ENCODE peak calls at places on chromosomes 2 and 18, in five cellular contexts. One of them, this sample, is unnamed.

GRCh38 chr2:10369269-10370255 is 66.9 kb downstream of the HPCAL1 start:
- DNase-seq in AML-193: no peak
- DNase-seq in germinal center: no peak
- DNase-seq in amniotic epithelial cell: no peak
- DNase-seq in Right ventricle myocardium superior: no peak
- DNase-seq in this sample: no peak

GRCh38 chr18:5238371-5238758 is 41.3 kb upstream of the AKAIN1 start:
- DNase-seq in AML-193: no peak
- DNase-seq in germinal center: peak
- DNase-seq in amniotic epithelial cell: peak
- DNase-seq in Right ventricle myocardium superior: peak
- DNase-seq in this sample: no peak

GRCh38 chr2:43269074-43269572 is 42.7 kb upstream of the ZFP36L2 start:
- DNase-seq in AML-193: no peak
- DNase-seq in germinal center: no peak
- DNase-seq in amniotic epithelial cell: peak
- DNase-seq in Right ventricle myocardium superior: peak
- DNase-seq in this sample: peak

GRCh38 chr18:33579147-33579867 is 1.3 kb downstream of the ASXL3 start:
- DNase-seq in AML-193: no peak
- DNase-seq in germinal center: peak
- DNase-seq in amniotic epithelial cell: no peak
- DNase-seq in Right ventricle myocardium superior: no peak
- DNase-seq in this sample: no peak

GRCh38 chr2:39216495-39217191 is 27.1 kb downstream of the CDKL4 start:
- DNase-seq in AML-193: no peak
- DNase-seq in germinal center: no peak
- DNase-seq in amniotic epithelial cell: no peak
- DNase-seq in Right ventricle myocardium superior: no peak
- DNase-seq in this sample: peak

GRCh38 chr2:74927617-74928016 is 30.8 kb upstream of the POLE4 start:
- DNase-seq in AML-193: no peak
- DNase-seq in germinal center: no peak
- DNase-seq in amniotic epithelial cell: no peak
- DNase-seq in Right ventricle myocardium superior: no peak
- DNase-seq in this sample: no peak

GRCh38 chr2:127158614-127159290 is 51.8 kb upstream of the BIN1 start:
- DNase-seq in AML-193: no peak
- DNase-seq in germinal center: peak
- DNase-seq in amniotic epithelial cell: no peak
- DNase-seq in Right ventricle myocardium superior: no peak
- DNase-seq in this sample: peak

GRCh38 chr2:112818094-112818902 is 18.3 kb downstream of the IL1B start:
- DNase-seq in AML-193: no peak
- DNase-seq in germinal center: no peak
- DNase-seq in amniotic epithelial cell: peak
- DNase-seq in Right ventricle myocardium superior: no peak
- DNase-seq in this sample: no peak

GRCh38 chr2:163644238-163644637 is 91.6 kb downstream of the FIGN start:
- DNase-seq in AML-193: no peak
- DNase-seq in germinal center: no peak
- DNase-seq in amniotic epithelial cell: no peak
- DNase-seq in Right ventricle myocardium superior: no peak
- DNase-seq in this sample: no peak

GRCh38 chr2:25030702-25031101 is 11.2 kb upstream of the EFR3B start:
- DNase-seq in AML-193: peak
- DNase-seq in germinal center: no peak
- DNase-seq in amniotic epithelial cell: peak
- DNase-seq in Right ventricle myocardium superior: no peak
- DNase-seq in this sample: peak

GRCh38 chr2:28662044-28662443 is 89.6 kb upstream of the PPP1CB start:
- DNase-seq in AML-193: no peak
- DNase-seq in germinal center: no peak
- DNase-seq in amniotic epithelial cell: no peak
- DNase-seq in Right ventricle myocardium superior: no peak
- DNase-seq in this sample: no peak

GRCh38 chr2:177353084-177353483 is 39.5 kb upstream of the AGPS start:
- DNase-seq in AML-193: peak
- DNase-seq in germinal center: no peak
- DNase-seq in amniotic epithelial cell: no peak
- DNase-seq in Right ventricle myocardium superior: no peak
- DNase-seq in this sample: no peak

GRCh38 chr2:233023007-233023760 is 9.3 kb upstream of the NEU2 start:
- DNase-seq in AML-193: no peak
- DNase-seq in germinal center: no peak
- DNase-seq in amniotic epithelial cell: no peak
- DNase-seq in Right ventricle myocardium superior: no peak
- DNase-seq in this sample: no peak

GRCh38 chr2:236849940-236850339 is 235.7 kb upstream of the COPS8 start:
- DNase-seq in AML-193: no peak
- DNase-seq in germinal center: no peak
- DNase-seq in amniotic epithelial cell: no peak
- DNase-seq in Right ventricle myocardium superior: no peak
- DNase-seq in this sample: no peak

GRCh38 chr2:54503192-54503591 is 47.1 kb downstream of the SPTBN1 start:
- DNase-seq in AML-193: peak
- DNase-seq in germinal center: peak
- DNase-seq in amniotic epithelial cell: peak
- DNase-seq in Right ventricle myocardium superior: no peak
- DNase-seq in this sample: no peak

GRCh38 chr2:81984969-81985637 is 1680.6 kb upstream of the LRRTM1 start:
- DNase-seq in AML-193: no peak
- DNase-seq in germinal center: no peak
- DNase-seq in amniotic epithelial cell: no peak
- DNase-seq in Right ventricle myocardium superior: peak
- DNase-seq in this sample: no peak

GRCh38 chr2:72153026-72153791 is 5.5 kb upstream of the CYP26B1 start:
- DNase-seq in AML-193: no peak
- DNase-seq in germinal center: no peak
- DNase-seq in amniotic epithelial cell: no peak
- DNase-seq in Right ventricle myocardium superior: peak
- DNase-seq in this sample: no peak

GRCh38 chr2:201827621-201828020 is 21.3 kb downstream of the CDK15 start:
- DNase-seq in AML-193: no peak
- DNase-seq in germinal center: no peak
- DNase-seq in amniotic epithelial cell: no peak
- DNase-seq in Right ventricle myocardium superior: no peak
- DNase-seq in this sample: no peak

GRCh38 chr2:157052685-157053224 is 204.8 kb upstream of the GALNT5 start:
- DNase-seq in AML-193: no peak
- DNase-seq in germinal center: no peak
- DNase-seq in amniotic epithelial cell: peak
- DNase-seq in Right ventricle myocardium superior: no peak
- DNase-seq in this sample: no peak